ENCODE peak calls at places on chromosomes 11 and 22, in ten cellular contexts. V is CD4-positive, alpha-beta T cell; S is HCT116; M is body of pancreas; L is heart left ventricle; I is GM23248; A is right lobe of liver; Y is PC-9; W is upper lobe of right lung; N is right cardiac atrium. X is an unnamed sample.

GRCh38 chr11:72989727-72990126 is 152.4 kb downstream of the FCHSD2 start:
- DNase-seq in V (no peak), S (no peak), M (no peak), L (no peak), I (peak; percentile 57), A (no peak), Y (no peak), W (no peak), N (no peak), X (no peak)

GRCh38 chr11:129639300-129639699 is 176.3 kb upstream of the TMEM45B start:
- DNase-seq in V (no peak), S (peak; percentile 96), M (no peak), L (no peak), I (peak; percentile 97), A (no peak), Y (peak; percentile 49), W (no peak), N (no peak), X (no peak)

GRCh38 chr11:65553301-65554001 is 4.7 kb downstream of the LTBP3 start:
- DNase-seq in V (peak; percentile 73), S (no peak), M (no peak), L (no peak), I (no peak), A (no peak), Y (peak; percentile 93), W (no peak), N (peak; percentile 58), X (peak; percentile 81)

GRCh38 chr11:45331839-45332485 is 45.8 kb upstream of the SYT13 start:
- DNase-seq in V (no peak), S (no peak), M (no peak), L (no peak), I (peak; percentile 21), A (no peak), Y (no peak), W (no peak), N (no peak), X (no peak)

GRCh38 chr11:14924291-14924690 is 32.3 kb upstream of the CYP2R1 start:
- DNase-seq in V (no peak), S (no peak), M (no peak), L (no peak), I (no peak), A (no peak), Y (no peak), W (no peak), N (no peak), X (no peak)

GRCh38 chr11:126746443-126746842 is 254.1 kb downstream of the KIRREL3 start:
- DNase-seq in V (no peak), S (no peak), M (no peak), L (no peak), I (no peak), A (no peak), Y (no peak), W (no peak), N (no peak), X (no peak)

GRCh38 chr11:116445108-116446047 is 327.4 kb downstream of the BUD13 start:
- DNase-seq in V (no peak), S (no peak), M (no peak), L (no peak), I (no peak), A (no peak), Y (no peak), W (no peak), N (no peak), X (no peak)

GRCh38 chr11:72740562-72741428 is 11.4 kb downstream of the ARAP1 start:
- DNase-seq in V (no peak), S (no peak), M (no peak), L (no peak), I (no peak), A (no peak), Y (peak; percentile 25), W (no peak), N (peak; percentile 49), X (no peak)

GRCh38 chr11:11871991-11872401 is 30.2 kb downstream of the USP47 start:
- DNase-seq in V (no peak), S (no peak), M (no peak), L (no peak), I (no peak), A (no peak), Y (no peak), W (no peak), N (no peak), X (no peak)

GRCh38 chr22:48366056-48366455 is 1461.6 kb downstream of the BRD1 start:
- DNase-seq in V (no peak), S (no peak), M (no peak), L (no peak), I (no peak), A (no peak), Y (no peak), W (no peak), N (no peak), X (no peak)
- H3K9me3 ChIP-seq in V (no peaks in the 10 kb centered on the region), S (no peaks in the 10 kb centered on the region), M (no peaks in the 10 kb centered on the region), L (no peaks in the 10 kb centered on the region), I (no peaks in the 10 kb centered on the region), A (no peaks in the 10 kb centered on the region), Y (no peaks in the 10 kb centered on the region), W (no peaks in the 10 kb centered on the region), N (no peaks in the 10 kb centered on the region), X (no peaks in the 10 kb centered on the region)

GRCh38 chr22:47276219-47276843 is 513.9 kb downstream of the TBC1D22A start:
- DNase-seq in V (no peak), S (no peak), M (no peak), L (no peak), I (no peak), A (no peak), Y (no peak), W (peak; percentile 8), N (no peak), X (no peak)
- H3K9me3 ChIP-seq in V (no peaks in the 10 kb centered on the region), S (no peaks in the 10 kb centered on the region), M (no peaks in the 10 kb centered on the region), L (no peaks in the 10 kb centered on the region), I (no peaks in the 10 kb centered on the region), A (no peaks in the 10 kb centered on the region), Y (no peaks in the 10 kb centered on the region), W (no peaks in the 10 kb centered on the region), N (no peaks in the 10 kb centered on the region), X (no peaks in the 10 kb centered on the region)

DNA sequence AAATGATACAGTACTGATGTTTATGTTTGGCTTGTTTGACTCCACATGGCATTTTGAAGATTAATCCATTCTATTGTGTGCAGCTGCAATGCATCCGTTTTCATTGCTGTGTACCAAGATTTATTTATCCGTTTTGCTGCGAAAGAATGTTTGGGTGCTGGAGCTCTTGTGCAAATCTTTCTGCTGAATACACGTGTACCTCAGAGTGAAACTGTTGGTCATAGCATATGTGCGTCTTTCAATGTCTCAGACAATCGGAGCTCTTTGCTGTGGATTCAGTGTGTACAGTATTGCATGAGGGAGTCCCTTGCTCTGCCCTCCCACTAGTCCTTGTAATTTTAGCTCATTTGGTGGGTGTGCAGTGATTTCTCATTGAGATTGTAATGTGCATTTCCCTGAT is 545.4 kb downstream of the TBC1D22A start:
- DNase-seq in V (no peak), S (no peak), M (no peak), L (peak; percentile 0), I (no peak), A (no peak), Y (no peak), W (no peak), N (no peak), X (no peak)
- H3K9me3 ChIP-seq in V (no peaks in the 10 kb centered on the region), S (no peaks in the 10 kb centered on the region), M (no peaks in the 10 kb centered on the region), L (no peaks in the 10 kb centered on the region), I (no peaks in the 10 kb centered on the region), A (no peaks in the 10 kb centered on the region), Y (no peaks in the 10 kb centered on the region), W (no peaks in the 10 kb centered on the region), N (no peaks in the 10 kb centered on the region), X (no peaks in the 10 kb centered on the region)

GRCh38 chr22:48438791-48439559 is 1388.7 kb downstream of the BRD1 start:
- DNase-seq in V (no peak), S (no peak), M (no peak), L (no peak), I (peak; percentile 34), A (peak; percentile 3), Y (no peak), W (no peak), N (peak; percentile 18), X (no peak)
- H3K9me3 ChIP-seq in V (no peaks in the 10 kb centered on the region), S (no peaks in the 10 kb centered on the region), M (no peaks in the 10 kb centered on the region), L (no peaks in the 10 kb centered on the region), I (no peaks in the 10 kb centered on the region), A (no peaks in the 10 kb centered on the region), Y (no peaks in the 10 kb centered on the region), W (no peaks in the 10 kb centered on the region), N (no peaks in the 10 kb centered on the region), X (no peaks in the 10 kb centered on the region)

GRCh38 chr11:2346014-2346413 is 31.1 kb upstream of the CD81 start:
- DNase-seq in V (no peak), S (no peak), M (no peak), L (no peak), I (no peak), A (no peak), Y (no peak), W (peak; percentile 26), N (no peak), X (no peak)

GRCh38 chr11:2343502-2343901 is 33.6 kb upstream of the CD81 start:
- DNase-seq in V (no peak), S (no peak), M (no peak), L (no peak), I (no peak), A (no peak), Y (no peak), W (peak; percentile 15), N (no peak), X (no peak)

GRCh38 chr11:2346586-2347335 is 30.3 kb upstream of the CD81 start:
- DNase-seq in V (no peak), S (no peak), M (no peak), L (no peak), I (no peak), A (no peak), Y (no peak), W (peak; percentile 40), N (no peak), X (no peak)

GRCh38 chr11:2342981-2343380 is 34.1 kb upstream of the CD81 start:
- DNase-seq in V (no peak), S (no peak), M (peak; percentile 28), L (no peak), I (peak; percentile 40), A (no peak), Y (no peak), W (peak; percentile 8), N (no peak), X (no peak)

GRCh38 chr11:2345050-2345449 is 32.1 kb upstream of the CD81 start:
- DNase-seq in V (no peak), S (no peak), M (no peak), L (no peak), I (no peak), A (no peak), Y (no peak), W (no peak), N (no peak), X (no peak)
- H3K9me3 ChIP-seq in V (no peaks in the 10 kb centered on the region), S (no peaks in the 10 kb centered on the region), M (no peaks in the 10 kb centered on the region), L (no peaks in the 10 kb centered on the region), I (no peaks in the 10 kb centered on the region), A (no peaks in the 10 kb centered on the region), Y (no peaks in the 10 kb centered on the region), W (no peaks in the 10 kb centered on the region), N (no peaks in the 10 kb centered on the region), X (no peaks in the 10 kb centered on the region)